ENCODE peak calls at places on chromosomes 7 and 10, in six cellular contexts. X is anterior cingulate cortex, L is HFF-Myc, B is endothelial cell of umbilical vein, A is NCI-H82, F is AG08396. V is an unnamed sample.

GRCh38 chr10:110672580-110672919 is 28.4 kb downstream of the RBM20 start:
- DNase-seq in X (no peak), L (no peak), B (no peak), A (no peak), F (no peak), V (no peak)

GRCh38 chr7:351681-352480 is 61.9 kb downstream of the FOXL3 start:
- DNase-seq in X (no peak), L (no peak), B (no peak), A (no peak), F (no peak), V (no peak)

GRCh38 chr7:24692592-24692991 is 64.7 kb downstream of the GSDME start:
- DNase-seq in X (no peak), L (no peak), B (no peak), A (peak; percentile 65), F (no peak), V (no peak)

GRCh38 chr7:105890290-105890997 is 14.0 kb upstream of the ATXN7L1 start:
- DNase-seq in X (no peak), L (no peak), B (no peak), A (no peak), F (no peak), V (no peak)

GRCh38 chr10:127537924-127538323 is 11.2 kb upstream of the NPS start:
- DNase-seq in X (no peak), L (no peak), B (no peak), A (no peak), F (no peak), V (no peak)

GRCh38 chr10:78963074-78964034 is 105.4 kb upstream of the ZMIZ1 start:
- DNase-seq in X (no peak), L (no peak), B (peak; percentile 39), A (peak; percentile 50), F (no peak), V (no peak)

GRCh38 chr7:76515999-76516443 is 5.7 kb downstream of the UPK3B start:
- DNase-seq in X (no peak), L (no peak), B (no peak), A (peak; percentile 61), F (peak; percentile 84), V (no peak)

GRCh38 chr10:5297466-5297865 is 67.3 kb upstream of the UCN3 start:
- DNase-seq in X (no peak), L (no peak), B (peak; percentile 24), A (no peak), F (no peak), V (no peak)

GRCh38 chr7:50596484-50596883 is 31.3 kb upstream of the DDC start:
- DNase-seq in X (no peak), L (no peak), B (no peak), A (no peak), F (no peak), V (no peak)

GRCh38 chr10:64537931-64538330 is 1016.7 kb downstream of the REEP3 start:
- DNase-seq in X (peak; percentile 68), L (no peak), B (no peak), A (no peak), F (no peak), V (no peak)

GRCh38 chr7:131183076-131183471 is 144.6 kb upstream of the MKLN1 start:
- DNase-seq in X (no peak), L (no peak), B (no peak), A (no peak), F (no peak), V (no peak)

GRCh38 chr7:37901236-37901827 is 15.3 kb downstream of the SFRP4 start:
- DNase-seq in X (no peak), L (no peak), B (peak; percentile 52), A (peak; percentile 72), F (no peak), V (no peak)

GRCh38 chr7:152663926-152664325 is 12.0 kb downstream of the XRCC2 start:
- DNase-seq in X (no peak), L (no peak), B (peak; percentile 64), A (no peak), F (no peak), V (no peak)

GRCh38 chr7:126450269-126450671 is 802.5 kb downstream of the GRM8 start:
- DNase-seq in X (no peak), L (no peak), B (no peak), A (no peak), F (no peak), V (no peak)

GRCh38 chr10:484441-484924 is 205.0 kb downstream of the DIP2C start:
- DNase-seq in X (no peak), L (no peak), B (peak; percentile 26), A (no peak), F (peak; percentile 63), V (peak; percentile 36)

GRCh38 chr10:109932391-109932790 is 9.1 kb upstream of the XPNPEP1 start:
- DNase-seq in X (no peak), L (no peak), B (no peak), A (no peak), F (no peak), V (no peak)

GRCh38 chr7:134014935-134015334 is 112.2 kb upstream of the LRGUK start:
- DNase-seq in X (no peak), L (no peak), B (no peak), A (no peak), F (no peak), V (no peak)

GRCh38 chr7:117247809-117248208 is 75.0 kb downstream of the WNT2 start:
- DNase-seq in X (no peak), L (no peak), B (no peak), A (no peak), F (peak; percentile 17), V (no peak)

GRCh38 chr10:17387861-17388503 is 66.4 kb downstream of the ST8SIA6 start:
- DNase-seq in X (no peak), L (no peak), B (no peak), A (peak; percentile 30), F (no peak), V (no peak)

GRCh38 chr10:48602401-48603135 is 2.3 kb downstream of the ARHGAP22 start:
- DNase-seq in X (no peak), L (no peak), B (no peak), A (no peak), F (no peak), V (no peak)

GRCh38 chr10:51699145-51699474 is 285 bp downstream of the CSTF2T start:
- DNase-seq in X (no peak), L (no peak), B (no peak), A (peak; percentile 57), F (peak; percentile 22), V (no peak)

GRCh38 chr10:118809821-118810220 is 55.1 kb upstream of the CACUL1 start:
- DNase-seq in X (no peak), L (no peak), B (no peak), A (no peak), F (no peak), V (no peak)

GRCh38 chr7:23570592-23571200 is 26.5 kb upstream of the CCDC126 start:
- DNase-seq in X (peak; percentile 61), L (peak; percentile 66), B (peak; percentile 77), A (peak; percentile 89), F (peak; percentile 79), V (peak; percentile 81)

GRCh38 chr7:75626954-75627353 is 111.8 kb downstream of the HIP1 start:
- DNase-seq in X (no peak), L (no peak), B (no peak), A (no peak), F (no peak), V (no peak)

GRCh38 chr10:61898435-61898778 is 3.1 kb upstream of the ARID5B start:
- DNase-seq in X (no peak), L (no peak), B (no peak), A (peak; percentile 82), F (no peak), V (no peak)

GRCh38 chr7:29449569-29450260 is 113.9 kb upstream of the PRR15 start:
- DNase-seq in X (no peak), L (no peak), B (no peak), A (no peak), F (no peak), V (no peak)

GRCh38 chr7:81170291-81170690 is 251.4 kb upstream of the SEMA3C start:
- DNase-seq in X (no peak), L (no peak), B (no peak), A (no peak), F (no peak), V (no peak)

GRCh38 chr7:157004050-157004838 is 6.2 kb downstream of the MNX1 start:
- DNase-seq in X (no peak), L (no peak), B (peak; percentile 39), A (peak; percentile 48), F (no peak), V (no peak)

GRCh38 chr7:127809285-127809702 is 157.3 kb downstream of the SND1 start:
- DNase-seq in X (no peak), L (peak; percentile 38), B (no peak), A (peak; percentile 99), F (peak; percentile 63), V (peak; percentile 46)

GRCh38 chr7:79377097-79377496 is 76.4 kb downstream of the MAGI2 start:
- DNase-seq in X (no peak), L (no peak), B (no peak), A (no peak), F (no peak), V (no peak)

GRCh38 chr10:106795619-106796018 is 368.9 kb downstream of the SORCS1 start:
- DNase-seq in X (no peak), L (no peak), B (no peak), A (peak; percentile 79), F (no peak), V (no peak)